ENCODE peak calls at places on chromosomes 12 and 14, in eight cellular contexts. E, O, A, Q, X, U, G and F are unnamed samples.

GRCh38 chr14:66105819-66106218 is 380.4 kb upstream of the CCDC196 start:
- DNase-seq in G (no peak), O (no peak), Q (no peak), X (peak; percentile 82), U (no peak), A (no peak), E (peak; percentile 83), F (peak; percentile 56)

GRCh38 chr14:103748539-103748867 is 32.9 kb downstream of the ZFYVE21 start:
- DNase-seq in U (no peak), Q (no peak), A (no peak), X (no peak), O (no peak), G (no peak), E (no peak), F (no peak)

GRCh38 chr12:6526201-6526600 is 8.1 kb upstream of the GAPDH start:
- DNase-seq in Q (no peak), X (no peak), O (no peak), G (no peak), U (no peak), E (no peak), A (no peak), F (no peak)

GRCh38 chr14:67464856-67465255 is 23.7 kb downstream of the TMEM229B start:
- DNase-seq in O (no peak), G (no peak), A (no peak), E (no peak), Q (no peak), X (no peak), U (no peak), F (no peak)

GRCh38 chr14:103562385-103563088 is at the start of the genes BAG5 and COA8:
- DNase-seq in E (peak; percentile 86), Q (peak; percentile 92), G (peak; percentile 87), X (peak; percentile 60), A (peak; percentile 90), U (peak; percentile 81), O (peak; percentile 93), F (peak; percentile 74)

GRCh38 chr14:100640481-100641273 is 53.5 kb upstream of the BEGAIN start:
- DNase-seq in X (no peak), U (no peak), G (no peak), O (peak; percentile 82), E (no peak), A (no peak), Q (no peak), F (no peak)

GRCh38 chr12:111584959-111585358 is 14.2 kb downstream of the ATXN2 start:
- DNase-seq in G (no peak), O (no peak), A (no peak), Q (no peak), U (no peak), X (peak; percentile 72), E (peak; percentile 75), F (peak; percentile 63)

GRCh38 chr12:6613015-6613775 is 6.0 kb upstream of the CHD4 start:
- DNase-seq in G (peak; percentile 56), X (peak; percentile 42), E (peak; percentile 45), U (peak; percentile 61), Q (peak; percentile 60), O (peak; percentile 75), A (peak; percentile 41), F (peak; percentile 66)

GRCh38 chr12:105721051-105721825 is 390.7 kb downstream of the C12orf75 start:
- DNase-seq in X (no peak), E (no peak), U (no peak), A (no peak), Q (no peak), G (no peak), O (peak; percentile 59), F (no peak)

GRCh38 chr14:85974602-85975001 is 444.7 kb downstream of the FLRT2 start:
- DNase-seq in G (no peak), U (no peak), E (no peak), O (no peak), X (no peak), Q (no peak), A (no peak), F (no peak)

GRCh38 chr12:8581098-8581784 is 31.4 kb downstream of the AICDA start:
- DNase-seq in O (no peak), A (no peak), X (no peak), U (no peak), Q (no peak), E (no peak), G (no peak), F (no peak)

GRCh38 chr12:122825773-122826724 is 9.2 kb upstream of the HIP1R start:
- DNase-seq in G (no peak), Q (peak; percentile 38), X (peak; percentile 29), U (no peak), A (no peak), E (peak; percentile 41), O (no peak), F (no peak)

GRCh38 chr14:98444077-98444476 is 827.9 kb downstream of the BCL11B start:
- DNase-seq in O (no peak), X (no peak), E (no peak), A (no peak), U (no peak), Q (no peak), G (no peak), F (no peak)

GRCh38 chr14:100879194-100879593 is 24.3 kb downstream of the RTL1 start:
- DNase-seq in X (no peak), A (no peak), G (no peak), E (no peak), O (no peak), U (no peak), Q (no peak), F (no peak)

GRCh38 chr12:32296541-32296940 is 102.8 kb upstream of the FGD4 start:
- DNase-seq in U (peak; percentile 29), E (no peak), X (no peak), O (no peak), Q (no peak), A (no peak), G (no peak), F (no peak)

GRCh38 chr14:92382677-92383076 is 59.7 kb downstream of the SLC24A4 start:
- DNase-seq in G (no peak), E (peak; percentile 36), Q (no peak), A (no peak), U (no peak), O (no peak), X (peak; percentile 13), F (peak; percentile 31)
- TF ChIP-seq CTCF in G (no peak), E (peak; percentile 66), Q (peak; percentile 39), A (peak; percentile 33), U (no peak), O (peak; percentile 9), X (peak; percentile 59), F (peak; percentile 24)

GRCh38 chr12:108646597-108647190 is 13.0 kb upstream of the SELPLG start:
- DNase-seq in U (no peak), O (no peak), Q (no peak), E (no peak), G (no peak), X (no peak), A (no peak), F (no peak)

GRCh38 chr12:108647936-108648287 is 14.2 kb upstream of the SELPLG start:
- DNase-seq in Q (no peak), O (no peak), A (no peak), G (no peak), E (no peak), U (no peak), X (no peak), F (no peak)

GRCh38 chr12:108645686-108646596 is 12.2 kb upstream of the SELPLG start:
- DNase-seq in E (no peak), G (no peak), Q (no peak), A (no peak), O (no peak), U (no peak), X (no peak), F (no peak)

GRCh38 chr12:108648371-108648770 is 14.7 kb upstream of the SELPLG start:
- DNase-seq in O (no peak), Q (no peak), E (no peak), X (no peak), A (no peak), U (no peak), G (no peak), F (no peak)

DNA sequence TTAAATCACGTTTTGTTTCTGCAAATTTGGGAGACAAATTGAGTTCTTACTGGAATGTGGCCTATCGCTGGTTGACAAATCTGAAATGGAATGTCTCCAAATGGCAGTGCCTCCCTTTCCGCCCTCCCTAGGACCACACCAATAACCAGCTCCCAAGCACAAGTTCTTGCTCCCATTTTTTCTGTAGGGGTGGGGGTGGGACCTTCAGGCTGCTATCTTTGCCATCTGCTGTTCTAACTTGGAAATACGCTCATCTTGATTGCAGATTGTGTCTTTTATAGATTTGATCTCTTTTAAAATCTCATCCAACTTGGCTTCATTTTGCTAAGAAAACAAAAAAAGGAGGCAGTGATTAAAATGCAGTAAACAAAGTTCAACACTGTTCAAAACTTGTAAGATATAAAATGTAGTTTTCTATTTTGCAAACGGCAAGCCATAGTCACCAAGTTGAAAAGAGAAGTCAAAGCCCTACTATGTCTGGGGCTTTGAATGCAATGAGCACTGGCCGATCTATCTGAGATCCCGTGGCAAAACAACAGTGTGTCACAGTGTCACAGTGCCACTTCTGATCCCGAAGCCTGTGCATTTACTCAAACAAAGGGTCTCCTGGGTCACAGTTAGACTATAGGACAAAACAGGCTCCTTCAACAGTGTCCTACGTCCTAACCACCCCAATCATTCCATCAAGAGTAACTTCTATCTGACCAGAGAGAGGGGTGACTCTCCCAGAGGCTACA is 13.7 kb upstream of the SELPLG start:
- DNase-seq in G (no peak), X (no peak), Q (no peak), U (no peak), O (no peak), A (no peak), E (no peak), F (no peak)
- TF ChIP-seq CTCF in G (no peak), X (no peak), Q (no peak), U (no peak), O (no peak), A (no peak), E (no peak), F (no peak)

GRCh38 chr12:43805857-43806736 is at the start of gene TWF1:
- DNase-seq in U (peak; percentile 81), Q (peak; percentile 91), G (peak; percentile 89), A (peak; percentile 80), E (peak; percentile 85), O (peak; percentile 89), X (peak; percentile 43), F (peak; percentile 75)
- TF ChIP-seq CTCF in U (no peak), Q (peak; percentile 27), G (no peak), A (peak; percentile 51), E (peak; percentile 44), O (peak; percentile 23), X (peak; percentile 34), F (peak; percentile 28)

GRCh38 chr12:109943811-109944210 is 43.7 kb downstream of the TCHP start:
- DNase-seq in E (peak; percentile 33), G (no peak), Q (peak; percentile 17), X (no peak), U (no peak), A (no peak), O (no peak), F (no peak)

GRCh38 chr12:109946505-109946904 is 46.4 kb downstream of the TCHP start:
- DNase-seq in E (no peak), O (no peak), U (peak; percentile 57), A (no peak), G (peak; percentile 44), X (peak; percentile 18), Q (peak; percentile 21), F (no peak)

GRCh38 chr12:109946913-109947312 is 46.8 kb downstream of the TCHP start:
- DNase-seq in Q (no peak), A (no peak), U (no peak), O (no peak), X (no peak), G (no peak), E (no peak), F (no peak)

GRCh38 chr12:109944561-109944960 is 44.5 kb downstream of the TCHP start:
- DNase-seq in X (peak; percentile 61), E (peak; percentile 43), U (no peak), O (no peak), A (no peak), G (no peak), Q (no peak), F (no peak)

GRCh38 chr12:109944975-109945374 is 44.9 kb downstream of the TCHP start:
- DNase-seq in E (peak; percentile 67), A (peak; percentile 55), X (peak; percentile 72), U (no peak), O (no peak), Q (peak; percentile 77), G (peak; percentile 78), F (no peak)
- TF ChIP-seq CTCF in E (no peak), A (no peak), X (peak; percentile 33), U (no peak), O (no peak), Q (no peak), G (no peak), F (no peak)